ENCODE peak calls at places on chromosomes 13 and 19, in six cellular contexts. W is glutamatergic neuron; V is cardiac fibroblast; O is neural crest cell; C is CD4-positive, alpha-beta T cell; R is GM12865. M is an unnamed sample.

GRCh38 chr19:56701895-56702294 is 30.3 kb upstream of the ZNF835 start:
- DNase-seq in W (no peak), C (no peak), R (no peak), O (no peak), V (no peak), M (no peak)

GRCh38 chr13:100398360-100398759 is 190.2 kb downstream of the GGACT start:
- DNase-seq in W (no peak), V (no peak), C (no peak), O (no peak), R (no peak), M (no peak)

GRCh38 chr13:67133476-67133875 is 96.7 kb downstream of the PCDH9 start:
- DNase-seq in R (no peak), V (no peak), W (no peak), C (no peak), O (no peak), M (no peak)

GRCh38 chr13:79398169-79398568 is 7.9 kb downstream of the RBM26 start:
- DNase-seq in R (no peak), O (no peak), C (no peak), V (no peak), W (no peak), M (no peak)

GRCh38 chr13:39688699-39689405 is 33.4 kb downstream of the COG6 start:
- DNase-seq in O (no peak), C (no peak), W (no peak), R (peak; percentile 29), V (peak; percentile 10), M (peak; percentile 12)

GRCh38 chr19:17797397-17798201 is 2.7 kb downstream of the B3GNT3 start:
- DNase-seq in V (peak; percentile 31), O (no peak), R (no peak), C (no peak), W (no peak), M (no peak)

GRCh38 chr13:73228546-73228945 is 169.7 kb downstream of the KLF5 start:
- DNase-seq in W (no peak), O (no peak), R (no peak), C (no peak), V (peak; percentile 18), M (no peak)

GRCh38 chr13:22001336-22001735 is 330.5 kb downstream of the FGF9 start:
- DNase-seq in W (no peak), V (no peak), C (no peak), O (no peak), R (no peak), M (no peak)

GRCh38 chr13:109874921-109875454 is 88.6 kb upstream of the IRS2 start:
- DNase-seq in C (no peak), V (peak; percentile 79), O (no peak), R (no peak), W (no peak), M (no peak)

GRCh38 chr19:50833117-50833801 is at the start of gene KLK15:
- DNase-seq in R (no peak), C (no peak), V (no peak), O (no peak), W (no peak), M (peak; percentile 12)

GRCh38 chr19:35350591-35350990 is 2.9 kb downstream of the FFAR1 start:
- DNase-seq in C (no peak), W (no peak), V (no peak), R (peak; percentile 5), O (no peak), M (peak; percentile 24)

GRCh38 chr19:56765107-56765506 is 75.4 kb downstream of the PEG3 start:
- DNase-seq in O (no peak), R (no peak), C (no peak), V (peak; percentile 8), W (peak; percentile 79), M (no peak)

GRCh38 chr13:45536224-45536623 is 71.5 kb downstream of the COG3 start:
- DNase-seq in R (no peak), C (no peak), W (no peak), O (no peak), V (no peak), M (no peak)

GRCh38 chr13:23550164-23550563 is 20.0 kb upstream of the TNFRSF19 start:
- DNase-seq in O (no peak), C (no peak), W (no peak), V (no peak), R (no peak), M (no peak)

GRCh38 chr19:30227661-30228112 is 144.5 kb upstream of the ZNF536 start:
- DNase-seq in V (peak; percentile 53), C (no peak), W (peak; percentile 90), R (peak; percentile 71), O (peak; percentile 79), M (peak; percentile 91)

GRCh38 chr13:37695200-37695599 is 96.6 kb upstream of the POSTN start:
- DNase-seq in C (no peak), R (no peak), V (no peak), W (no peak), O (no peak), M (no peak)

GRCh38 chr13:20848944-20849343 is 53.6 kb downstream of the XPO4 start:
- DNase-seq in O (no peak), W (no peak), V (no peak), R (no peak), C (no peak), M (no peak)

GRCh38 chr19:2353159-2353894 is 6.7 kb upstream of the TMPRSS9 start:
- DNase-seq in R (no peak), O (no peak), W (peak; percentile 13), C (no peak), V (no peak), M (no peak)

GRCh38 chr19:887072-887471 is 5.9 kb downstream of the MED16 start:
- DNase-seq in V (peak; percentile 52), C (no peak), O (no peak), W (no peak), R (no peak), M (no peak)

GRCh38 chr13:112968380-112968909 is 569 bp upstream of the MCF2L start:
- DNase-seq in O (no peak), W (peak; percentile 43), V (no peak), C (peak; percentile 50), R (peak; percentile 1), M (peak; percentile 74)

GRCh38 chr19:55459551-55459949 is 1.9 kb downstream of the ISOC2 start:
- DNase-seq in O (no peak), C (no peak), V (no peak), R (no peak), W (no peak), M (no peak)
- TF ChIP-seq CTCF in O (no peak), C (no peak), V (no peak), R (no peak), W (no peak), M (no peak)

DNA sequence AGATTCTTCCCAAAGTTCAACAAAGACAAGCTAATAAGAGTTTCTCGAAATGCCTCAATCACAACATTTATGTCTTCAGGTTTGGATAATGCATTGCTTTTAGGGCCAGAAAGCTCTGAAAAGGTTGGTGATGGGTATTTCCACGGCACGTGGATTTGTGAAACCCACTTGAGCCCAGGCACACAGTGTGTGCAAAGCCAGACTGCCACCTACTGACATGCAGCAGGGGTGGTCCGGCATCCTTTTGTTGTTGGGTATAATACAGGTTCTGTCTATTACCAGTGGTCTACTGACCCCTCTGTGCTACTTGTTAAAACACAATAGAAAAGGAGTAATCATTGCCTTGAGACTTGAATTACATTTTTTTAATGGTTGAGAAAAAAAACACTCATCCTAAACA is 225.6 kb downstream of the RAP2A start:
- DNase-seq in R (peak; percentile 54), O (no peak), W (peak; percentile 27), C (no peak), V (peak; percentile 6), M (no peak)
- TF ChIP-seq CTCF in R (peak; percentile 44), O (peak; percentile 20), W (no peak), C (no peak), V (peak; percentile 8), M (peak; percentile 29)

GRCh38 chr13:61149333-61149730 is 266.3 kb downstream of the PCDH20 start:
- DNase-seq in C (no peak), V (no peak), W (no peak), O (no peak), R (no peak), M (no peak)
- TF ChIP-seq CTCF in C (no peak), V (no peak), W (no peak), O (no peak), R (no peak), M (no peak)

DNA sequence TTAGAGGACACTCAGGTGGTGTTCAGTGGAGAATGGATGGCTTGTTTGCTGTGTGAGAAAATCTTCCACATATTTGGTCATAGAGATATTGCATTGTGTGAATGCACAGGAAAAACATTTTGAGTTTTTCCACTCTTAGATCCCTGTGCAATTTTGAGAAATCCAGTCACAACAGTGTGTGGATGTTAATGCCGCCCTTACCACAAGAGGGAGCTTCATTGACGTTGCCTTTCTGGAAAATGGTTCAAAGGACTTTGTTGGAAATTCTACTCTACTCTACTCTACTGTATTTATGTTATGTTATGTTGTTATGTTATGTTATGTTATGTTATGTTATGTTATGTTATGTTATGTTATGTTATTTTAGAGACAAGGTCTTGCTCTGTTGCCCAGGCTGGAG is 13.4 kb downstream of the ZNF20 start:
- DNase-seq in R (no peak), C (no peak), O (no peak), V (peak; percentile 47), W (peak; percentile 22), M (no peak)
- TF ChIP-seq CTCF in R (peak; percentile 28), C (peak; percentile 56), O (peak; percentile 64), V (peak; percentile 57), W (peak; percentile 48), M (peak; percentile 26)

DNA sequence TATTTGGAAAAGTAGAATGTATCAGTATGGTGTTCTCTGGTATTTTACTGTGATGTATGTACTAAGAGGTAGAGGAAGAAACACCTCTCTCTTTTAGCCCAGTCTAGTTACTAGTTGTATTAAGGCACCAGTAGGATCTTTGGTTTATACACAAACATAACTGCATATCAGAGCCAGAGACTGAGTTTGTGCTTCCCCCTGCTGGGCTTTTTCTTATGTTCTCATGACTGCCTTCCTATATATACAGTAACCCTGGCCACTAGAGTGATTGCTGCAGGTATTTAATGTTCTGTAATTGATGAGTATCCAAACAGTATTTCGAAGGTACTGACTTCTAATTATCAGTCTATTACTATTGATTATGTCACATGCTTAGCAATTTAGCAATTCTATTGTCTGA is 202.5 kb upstream of the KLHL1 start:
- DNase-seq in V (no peak), O (peak; percentile 24), R (peak; percentile 14), C (no peak), W (no peak), M (no peak)
- TF ChIP-seq CTCF in V (no peak), O (peak; percentile 69), R (peak; percentile 21), C (no peak), W (peak; percentile 40), M (peak; percentile 22)

GRCh38 chr13:44312898-44313551 is 60.6 kb upstream of the SERP2 start:
- DNase-seq in O (no peak), W (no peak), C (no peak), V (peak; percentile 94), R (no peak), M (no peak)

GRCh38 chr13:44311011-44311481 is 62.6 kb upstream of the SERP2 start:
- DNase-seq in C (no peak), W (no peak), V (peak; percentile 48), R (no peak), O (no peak), M (no peak)

GRCh38 chr13:44313674-44314073 is 60.0 kb upstream of the SERP2 start:
- DNase-seq in W (no peak), R (peak; percentile 22), C (no peak), O (no peak), V (peak; percentile 90), M (no peak)

GRCh38 chr13:44309771-44310767 is 63.6 kb upstream of the SERP2 start:
- DNase-seq in C (no peak), O (no peak), V (peak; percentile 40), R (no peak), W (no peak), M (no peak)

GRCh38 chr13:44312131-44312530 is 61.5 kb upstream of the SERP2 start:
- DNase-seq in V (no peak), C (no peak), O (no peak), R (no peak), W (no peak), M (no peak)
- TF ChIP-seq CTCF in V (no peak), C (no peak), O (no peak), R (no peak), W (no peak), M (no peak)

GRCh38 chr13:49214917-49215376 is 5.2 kb upstream of the MLNR start:
- DNase-seq in O (no peak), W (no peak), V (peak; percentile 60), C (peak; percentile 17), R (peak; percentile 71), M (no peak)
- TF ChIP-seq CTCF in O (no peak), W (no peak), V (no peak), C (peak; percentile 23), R (no peak), M (no peak)